ENCODE peak calls at places on chromosomes 12 and 14, in four cellular contexts. One of them, this sample, is unnamed.

GRCh38 chr12:88703790-88704189 is 123.5 kb upstream of the KITLG start:
- DNase-seq in iPS-NIHi11: no peak
- DNase-seq in osteoblast: no peak
- DNase-seq in A549: no peak
- DNase-seq in this sample: peak

GRCh38 chr14:70714055-70714550 is 72.4 kb downstream of the TTC9 start:
- DNase-seq in A549: peak
- DNase-seq in osteoblast: peak
- DNase-seq in iPS-NIHi11: peak
- DNase-seq in this sample: peak

GRCh38 chr12:53232641-53233538 is 881 bp upstream of the RARG start:
- DNase-seq in osteoblast: peak
- DNase-seq in iPS-NIHi11: peak
- DNase-seq in A549: peak
- DNase-seq in this sample: no peak

GRCh38 chr12:62802321-62802720 is 132.6 kb downstream of the PPM1H start:
- DNase-seq in osteoblast: no peak
- DNase-seq in A549: no peak
- DNase-seq in iPS-NIHi11: no peak
- DNase-seq in this sample: no peak

GRCh38 chr12:13044859-13045384 is 741 bp downstream of the FAM234B start:
- DNase-seq in A549: no peak
- DNase-seq in iPS-NIHi11: peak
- DNase-seq in osteoblast: peak
- DNase-seq in this sample: no peak

GRCh38 chr12:2023365-2023764 is 19.1 kb upstream of the DCP1B start:
- DNase-seq in A549: no peak
- DNase-seq in iPS-NIHi11: no peak
- DNase-seq in osteoblast: no peak
- DNase-seq in this sample: peak

GRCh38 chr14:49173765-49174373 is 412.3 kb downstream of the RPS29 start:
- DNase-seq in iPS-NIHi11: peak
- DNase-seq in osteoblast: no peak
- DNase-seq in A549: peak
- DNase-seq in this sample: peak

GRCh38 chr14:36791402-36791801 is 129.7 kb downstream of the PAX9 start:
- DNase-seq in iPS-NIHi11: no peak
- DNase-seq in A549: no peak
- DNase-seq in osteoblast: no peak
- DNase-seq in this sample: no peak

GRCh38 chr12:75979181-75979580 is 52.4 kb downstream of the PHLDA1 start:
- DNase-seq in iPS-NIHi11: no peak
- DNase-seq in osteoblast: no peak
- DNase-seq in A549: no peak
- DNase-seq in this sample: no peak

GRCh38 chr12:82627799-82628198 is 58.9 kb upstream of the TMTC2 start:
- DNase-seq in osteoblast: no peak
- DNase-seq in A549: peak
- DNase-seq in iPS-NIHi11: peak
- DNase-seq in this sample: peak